ENCODE peak calls at places on chromosomes 4 and X, in six cellular contexts. A is H9, S is Peyer's patch, O is mammary epithelial cell, Y is right atrium auricular region, Q is Karpas-422. B is an unnamed sample.

GRCh38 chr4:112038861-112039260 is 106.4 kb upstream of the FAM241A start:
- DNase-seq in S (no peak), A (no peak), O (peak; percentile 58), Q (no peak), Y (no peak), B (no peak)

GRCh38 chrX:155048997-155049619 is 21.8 kb downstream of the CMC4 start:
- DNase-seq in Q (peak; percentile 86), A (peak; percentile 74), O (peak; percentile 19), Y (no peak), S (peak; percentile 46), B (peak; percentile 33)

GRCh38 chr4:10354746-10355145 is 102.5 kb downstream of the ZNF518B start:
- DNase-seq in A (no peak), S (no peak), O (no peak), Y (no peak), Q (no peak), B (no peak)

GRCh38 chr4:158729716-158730559 is 6.7 kb upstream of the PPID start:
- DNase-seq in S (peak; percentile 53), Y (peak; percentile 82), O (peak; percentile 45), Q (peak; percentile 74), A (peak; percentile 49), B (peak; percentile 10)

GRCh38 chr4:95304898-95305297 is 243.9 kb downstream of the UNC5C start:
- DNase-seq in O (peak; percentile 89), Q (no peak), A (no peak), S (no peak), Y (no peak), B (no peak)

GRCh38 chr4:48904101-48904500 is 2.5 kb downstream of the OCIAD2 start:
- DNase-seq in A (no peak), Y (no peak), O (no peak), S (no peak), Q (peak; percentile 57), B (no peak)

GRCh38 chrX:115616943-115617563 is 56.1 kb downstream of the PLS3 start:
- DNase-seq in A (no peak), S (no peak), O (peak; percentile 85), Y (no peak), Q (no peak), B (no peak)

GRCh38 chr4:78293841-78294301 is 236.7 kb downstream of the FRAS1 start:
- DNase-seq in Q (no peak), A (no peak), O (peak; percentile 65), Y (no peak), S (no peak), B (no peak)

GRCh38 chrX:39650883-39651282 is 446.9 kb downstream of the BCOR start:
- DNase-seq in Y (no peak), Q (no peak), A (no peak), S (no peak), O (no peak), B (no peak)

GRCh38 chr4:163688856-163689255 is 194.4 kb downstream of the TMA16 start:
- DNase-seq in A (no peak), S (no peak), O (no peak), Y (no peak), Q (no peak), B (no peak)

GRCh38 chr4:13543648-13544555 is at the start of gene NKX3-2:
- DNase-seq in Y (no peak), A (no peak), S (no peak), O (peak; percentile 45), Q (no peak), B (no peak)

GRCh38 chr4:20101831-20102230 is 149.9 kb upstream of the SLIT2 start:
- DNase-seq in S (no peak), A (no peak), O (no peak), Q (no peak), Y (no peak), B (no peak)

GRCh38 chrX:78048036-78048435 is 56.0 kb upstream of the PGK1 start:
- DNase-seq in A (no peak), S (no peak), Y (no peak), Q (no peak), O (no peak), B (no peak)

GRCh38 chrX:122703762-122704161 is 480.3 kb upstream of the GRIA3 start:
- DNase-seq in Y (no peak), S (no peak), A (no peak), Q (no peak), O (peak; percentile 9), B (no peak)

GRCh38 chr4:46505131-46505530 is 115.2 kb upstream of the GABRA2 start:
- DNase-seq in O (peak; percentile 51), A (no peak), Y (no peak), S (no peak), Q (no peak), B (no peak)

GRCh38 chr4:8303485-8304281 is 34.1 kb downstream of the HTRA3 start:
- DNase-seq in S (peak; percentile 39), Q (no peak), O (peak; percentile 86), Y (no peak), A (no peak), B (no peak)

GRCh38 chr4:106810122-106810521 is 226.0 kb downstream of the DKK2 start:
- DNase-seq in Y (no peak), S (no peak), O (no peak), A (no peak), Q (no peak), B (no peak)

GRCh38 chr4:153790962-153791551 is 2.2 kb upstream of the SFRP2 start:
- DNase-seq in S (no peak), Y (no peak), Q (no peak), O (no peak), A (peak; percentile 91), B (peak; percentile 35)

GRCh38 chr4:4270529-4270928 is 19.4 kb downstream of the LYAR start:
- DNase-seq in S (no peak), A (no peak), Y (no peak), O (peak; percentile 47), Q (no peak), B (no peak)

GRCh38 chr4:52996261-52997131 is 134.4 kb downstream of the RASL11B start:
- DNase-seq in Y (peak; percentile 75), S (no peak), O (no peak), A (no peak), Q (no peak), B (no peak)

GRCh38 chr4:20266215-20267082 is 14.7 kb downstream of the SLIT2 start:
- DNase-seq in Y (no peak), Q (no peak), O (no peak), A (no peak), S (no peak), B (no peak)

GRCh38 chr4:77309496-77309895 is 152.5 kb downstream of the CCNG2 start:
- DNase-seq in S (no peak), Y (no peak), Q (no peak), O (no peak), A (no peak), B (no peak)

GRCh38 chrX:111646515-111646914 is 34.5 kb upstream of the ALG13 start:
- DNase-seq in A (no peak), Q (no peak), Y (no peak), S (no peak), O (no peak), B (no peak)

GRCh38 chr4:124212835-124213640 is 499.5 kb downstream of the ANKRD50 start:
- DNase-seq in A (no peak), Y (no peak), S (no peak), Q (no peak), O (no peak), B (no peak)

GRCh38 chrX:47191806-47192401 is 1.7 kb upstream of the UBA1 start:
- DNase-seq in S (no peak), O (no peak), A (no peak), Q (peak; percentile 90), Y (no peak), B (no peak)
- H3K27ac ChIP-seq in S (peak overlapping the region; percentile 80), O (peak overlapping the region; percentile 51), A (no peak overlapping the region), Q (peak overlapping the region; percentile 99), Y (no peak overlapping the region), B (peak overlapping the region; percentile 72)

DNA sequence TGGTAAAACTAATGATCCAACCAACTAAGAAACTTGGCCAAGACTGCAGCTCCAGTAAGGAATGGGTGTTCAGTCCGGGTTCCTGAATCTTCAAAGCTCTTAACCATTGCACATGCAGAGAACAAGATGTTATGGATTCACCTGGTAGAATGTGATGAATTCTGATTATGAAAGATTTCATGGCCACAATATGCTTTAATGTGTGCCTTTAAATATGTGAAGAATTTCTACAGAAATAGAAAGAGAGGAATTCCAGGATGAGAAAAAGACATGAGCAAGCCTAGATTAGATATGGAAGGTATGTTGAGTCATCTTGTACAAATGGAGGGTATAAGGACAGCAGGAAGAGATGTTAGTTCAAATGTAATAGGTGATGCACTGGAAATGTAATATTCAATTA is 472.2 kb upstream of the TENM3 start:
- DNase-seq in S (no peak), O (peak; percentile 4), Q (no peak), Y (no peak), A (no peak), B (no peak)
- H3K4me1 ChIP-seq in S (no peaks in the 10 kb centered on the region), O (no peaks in the 10 kb centered on the region), Q (no peaks in the 10 kb centered on the region), Y (no peaks in the 10 kb centered on the region), A (no peaks in the 10 kb centered on the region), B (no peaks in the 10 kb centered on the region)

GRCh38 chr4:128803783-128804182 is 5.7 kb upstream of the JADE1 start:
- DNase-seq in S (no peak), O (no peak), A (no peak), Q (no peak), Y (no peak), B (no peak)
- H3K27ac ChIP-seq in S (no peak overlapping the region), O (no peak overlapping the region), A (peak overlapping the region; percentile 8), Q (no peak overlapping the region), Y (no peak overlapping the region), B (no peak overlapping the region)

GRCh38 chr4:84501721-84502267 is 2.7 kb upstream of the NKX6-1 start:
- DNase-seq in O (no peak), A (peak; percentile 59), Y (no peak), Q (no peak), S (no peak), B (no peak)

GRCh38 chr4:84502333-84502954 is 3.4 kb upstream of the NKX6-1 start:
- DNase-seq in Y (no peak), O (no peak), Q (no peak), A (no peak), S (no peak), B (no peak)

GRCh38 chr4:84504821-84505220 is 5.7 kb upstream of the NKX6-1 start:
- DNase-seq in A (no peak), O (no peak), S (no peak), Y (no peak), Q (no peak), B (no peak)

GRCh38 chr4:84502955-84503373 is 3.9 kb upstream of the NKX6-1 start:
- DNase-seq in O (no peak), S (no peak), A (no peak), Y (no peak), Q (no peak), B (no peak)

DNA sequence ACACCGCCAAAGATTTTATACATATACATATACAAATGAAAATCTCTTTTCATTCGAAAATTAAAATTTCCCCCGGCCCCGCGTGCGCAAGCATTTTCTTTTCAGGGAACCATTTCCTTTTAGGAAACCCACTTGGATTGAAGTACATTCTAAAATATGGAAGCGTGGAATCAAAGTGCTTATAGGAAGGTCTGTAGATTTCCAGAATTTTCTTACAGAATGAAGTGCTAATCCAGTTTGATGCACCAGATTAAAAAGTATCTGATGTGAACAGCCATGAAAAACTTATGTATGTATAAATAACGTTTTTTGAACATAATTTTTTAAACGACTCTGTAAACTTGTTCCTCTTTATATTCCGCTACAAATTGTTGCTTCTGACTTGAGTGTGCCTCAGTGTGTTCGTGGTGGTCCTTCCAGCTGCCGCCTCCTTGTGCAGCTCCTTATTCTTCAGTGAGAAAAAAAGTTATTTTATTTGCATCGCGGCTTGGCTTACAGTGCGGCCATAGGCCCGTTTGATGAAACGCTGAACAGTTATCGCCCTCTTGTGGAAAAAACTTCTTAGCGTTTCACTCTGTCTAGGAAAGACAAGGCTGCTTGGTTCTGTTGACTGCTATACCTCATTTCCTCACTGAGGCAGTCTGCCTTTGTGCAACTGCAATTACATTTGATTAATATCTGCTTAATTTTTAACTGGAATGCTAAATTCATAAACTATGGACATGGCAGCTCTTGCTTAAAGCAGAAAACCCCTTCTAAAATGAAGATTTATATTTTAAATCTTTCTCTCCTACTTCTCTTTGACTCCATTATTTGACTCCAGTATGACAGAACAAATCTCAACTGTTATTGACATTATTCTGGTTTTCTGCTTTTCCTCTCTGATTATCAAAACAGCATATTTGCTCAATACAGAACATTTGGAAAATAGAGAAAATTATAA is 4.7 kb upstream of the NKX6-1 start:
- DNase-seq in S (no peak), Y (no peak), O (peak; percentile 52), A (no peak), Q (peak; percentile 78), B (no peak)
- H3K4me1 ChIP-seq in S (peaks cover 10% of the 10 kb centered on the region), Y (no peaks in the 10 kb centered on the region), O (peaks cover 9% of the 10 kb centered on the region), A (no peaks in the 10 kb centered on the region), Q (no peaks in the 10 kb centered on the region), B (peaks cover 4% of the 10 kb centered on the region)